ENCODE peak calls at places on chromosome 13, in four cellular contexts. One of them, this sample, is unnamed.

GRCh38 chr13:37187611-37188010 is 82.1 kb upstream of the CSNK1A1L start:
- DNase-seq in right atrium auricular region: no peak
- DNase-seq in vagina: no peak
- DNase-seq in T follicular helper cell: no peak
- DNase-seq in this sample: no peak

GRCh38 chr13:50156140-50156539 is 140.9 kb downstream of the KCNRG start:
- DNase-seq in right atrium auricular region: no peak
- DNase-seq in vagina: no peak
- DNase-seq in T follicular helper cell: no peak
- DNase-seq in this sample: no peak

GRCh38 chr13:30395192-30396158 is 26.8 kb upstream of the UBE2L5 start:
- DNase-seq in right atrium auricular region: peak
- DNase-seq in vagina: no peak
- DNase-seq in T follicular helper cell: peak
- DNase-seq in this sample: peak

GRCh38 chr13:71869274-71869673 is 2.3 kb upstream of the DACH1 start:
- DNase-seq in right atrium auricular region: no peak
- DNase-seq in vagina: no peak
- DNase-seq in T follicular helper cell: no peak
- DNase-seq in this sample: no peak

GRCh38 chr13:103757361-103757760 is 691.1 kb upstream of the SLC10A2 start:
- DNase-seq in right atrium auricular region: no peak
- DNase-seq in vagina: no peak
- DNase-seq in T follicular helper cell: no peak
- DNase-seq in this sample: no peak

GRCh38 chr13:48175200-48175599 is 57.8 kb upstream of the ITM2B start:
- DNase-seq in right atrium auricular region: no peak
- DNase-seq in vagina: no peak
- DNase-seq in T follicular helper cell: no peak
- DNase-seq in this sample: no peak

GRCh38 chr13:106610511-106610910 is 42.6 kb upstream of the ARGLU1 start:
- DNase-seq in right atrium auricular region: no peak
- DNase-seq in vagina: no peak
- DNase-seq in T follicular helper cell: no peak
- DNase-seq in this sample: no peak

GRCh38 chr13:70723732-70724131 is 615.5 kb upstream of the KLHL1 start:
- DNase-seq in right atrium auricular region: no peak
- DNase-seq in vagina: no peak
- DNase-seq in T follicular helper cell: no peak
- DNase-seq in this sample: no peak

GRCh38 chr13:113531041-113531873 is 40.7 kb upstream of the DCUN1D2 start:
- DNase-seq in right atrium auricular region: no peak
- DNase-seq in vagina: no peak
- DNase-seq in T follicular helper cell: no peak
- DNase-seq in this sample: no peak

GRCh38 chr13:92951273-92951820 is 275.3 kb upstream of the GPC6 start:
- DNase-seq in right atrium auricular region: no peak
- DNase-seq in vagina: no peak
- DNase-seq in T follicular helper cell: no peak
- DNase-seq in this sample: no peak

GRCh38 chr13:21458457-21458815 is 667 bp downstream of the ZDHHC20 start:
- DNase-seq in right atrium auricular region: no peak
- DNase-seq in vagina: no peak
- DNase-seq in T follicular helper cell: peak
- DNase-seq in this sample: no peak

GRCh38 chr13:27450921-27451461 is 627 bp upstream of the MTIF3 start:
- DNase-seq in right atrium auricular region: no peak
- DNase-seq in vagina: no peak
- DNase-seq in T follicular helper cell: no peak
- DNase-seq in this sample: no peak

GRCh38 chr13:35881360-35881759 is 249.8 kb downstream of the DCLK1 start:
- DNase-seq in right atrium auricular region: no peak
- DNase-seq in vagina: no peak
- DNase-seq in T follicular helper cell: no peak
- DNase-seq in this sample: no peak

GRCh38 chr13:81171065-81171647 is 830.2 kb upstream of the SPRY2 start:
- DNase-seq in right atrium auricular region: no peak
- DNase-seq in vagina: no peak
- DNase-seq in T follicular helper cell: no peak
- DNase-seq in this sample: no peak

GRCh38 chr13:40583738-40584137 is 82.7 kb downstream of the FOXO1 start:
- DNase-seq in right atrium auricular region: no peak
- DNase-seq in vagina: no peak
- DNase-seq in T follicular helper cell: no peak
- DNase-seq in this sample: no peak

GRCh38 chr13:106619688-106620555 is 52.0 kb upstream of the ARGLU1 start:
- DNase-seq in right atrium auricular region: no peak
- DNase-seq in vagina: no peak
- DNase-seq in T follicular helper cell: no peak
- DNase-seq in this sample: peak

GRCh38 chr13:109180905-109181425 is 551.6 kb downstream of the MYO16 start:
- DNase-seq in right atrium auricular region: no peak
- DNase-seq in vagina: no peak
- DNase-seq in T follicular helper cell: no peak
- DNase-seq in this sample: no peak